ENCODE peak calls at places on chromosomes 1 and 21, in four cellular contexts. X is iris pigment epithelial cell; P is stimulated activated CD8-positive, alpha-beta memory T cell treated with anti-CD3 and anti-CD28 coated beads, Interleukin-15, amount 100 ng/mL, for 4 hours; N is EL. T is an unnamed sample.
A peak's percentile ranks its signal among the peaks of the same experiment; 100 is the strongest.

GRCh38 chr1:100240013-100240412 is 9.6 kb downstream of the DBT start:
- DNase-seq in N (no peak), P (no peak), X (no peak), T (no peak)

GRCh38 chr21:35350965-35351364 is 301.9 kb upstream of the RUNX1 start:
- DNase-seq in P (no peak), N (no peak), X (peak; percentile 39), T (no peak)

GRCh38 chr1:18116777-18117176 is 9.2 kb downstream of the IGSF21 start:
- DNase-seq in P (no peak), N (no peak), X (no peak), T (no peak)

GRCh38 chr1:84143796-84144565 is at the start of gene PRKACB:
- DNase-seq in P (no peak), X (peak; percentile 77), N (peak; percentile 44), T (no peak)

GRCh38 chr1:37989381-37989930 is 366 bp downstream of the SF3A3 start:
- DNase-seq in P (no peak), X (peak; percentile 44), N (peak; percentile 52), T (no peak)

GRCh38 chr1:1777510-1777909 is 760 bp downstream of the NADK start:
- DNase-seq in N (peak; percentile 44), X (no peak), P (no peak), T (no peak)

GRCh38 chr21:14687277-14687642 is 141.1 kb upstream of the SAMSN1 start:
- DNase-seq in X (peak; percentile 1), N (no peak), P (no peak), T (no peak)

GRCh38 chr1:84181350-84182005 is 37.4 kb downstream of the PRKACB start:
- DNase-seq in P (no peak), N (no peak), X (no peak), T (no peak)

GRCh38 chr1:207316141-207316540 is 5.3 kb upstream of the CD55 start:
- DNase-seq in P (no peak), X (no peak), N (no peak), T (no peak)

GRCh38 chr1:156359973-156360372 is 9.0 kb upstream of the RHBG start:
- DNase-seq in X (peak; percentile 36), N (peak; percentile 50), P (no peak), T (no peak)

GRCh38 chr1:85582687-85583354 is 2.3 kb downstream of the CCN1 start:
- DNase-seq in X (peak; percentile 71), P (no peak), N (peak; percentile 76), T (no peak)

GRCh38 chr1:111904478-111905218 is 84.8 kb downstream of the KCND3 start:
- DNase-seq in P (no peak), X (no peak), N (no peak), T (no peak)